ENCODE peak calls at places on chromosomes 4 and X, in five cellular contexts. One of them, this sample, is unnamed. For H3K36me3 and H3K9me3, the result is how much of the 10 kb centered on the place peaks cover.

GRCh38 chr4:80035336-80035735 is 37.7 kb downstream of the ANTXR2 start:
- DNase-seq in GM12878: no peak
- DNase-seq in astrocyte: no peak
- DNase-seq in uterus: no peak
- DNase-seq in fibroblast of lung: no peak
- DNase-seq in this sample: no peak

GRCh38 chr4:112113786-112114185 is 31.5 kb upstream of the FAM241A start:
- DNase-seq in uterus: no peak
- DNase-seq in GM12878: no peak
- DNase-seq in fibroblast of lung: no peak
- DNase-seq in astrocyte: no peak
- DNase-seq in this sample: no peak

GRCh38 chr4:25299476-25300203 is 12.9 kb upstream of the ZCCHC4 start:
- DNase-seq in fibroblast of lung: no peak
- DNase-seq in GM12878: no peak
- DNase-seq in astrocyte: no peak
- DNase-seq in uterus: no peak
- DNase-seq in this sample: no peak

GRCh38 chr4:71709961-71710360 is 73.9 kb downstream of the GC start:
- DNase-seq in astrocyte: no peak
- DNase-seq in GM12878: no peak
- DNase-seq in fibroblast of lung: no peak
- DNase-seq in uterus: no peak
- DNase-seq in this sample: no peak

GRCh38 chr4:143763587-143763986 is 63.1 kb upstream of the FREM3 start:
- DNase-seq in uterus: no peak
- DNase-seq in GM12878: no peak
- DNase-seq in fibroblast of lung: no peak
- DNase-seq in astrocyte: no peak
- DNase-seq in this sample: no peak

GRCh38 chrX:107880054-107880610 is 54.5 kb downstream of the MID2 start:
- DNase-seq in fibroblast of lung: no peak
- DNase-seq in astrocyte: no peak
- DNase-seq in uterus: no peak
- DNase-seq in GM12878: no peak
- DNase-seq in this sample: no peak

GRCh38 chr4:70158576-70158975 is 4.5 kb downstream of the PRR27 start:
- DNase-seq in GM12878: no peak
- DNase-seq in uterus: no peak
- DNase-seq in astrocyte: no peak
- DNase-seq in fibroblast of lung: no peak
- DNase-seq in this sample: no peak

GRCh38 chr4:139207873-139208403 is 30.9 kb upstream of the ELF2 start:
- DNase-seq in uterus: peak
- DNase-seq in GM12878: no peak
- DNase-seq in astrocyte: peak
- DNase-seq in fibroblast of lung: no peak
- DNase-seq in this sample: peak

GRCh38 chr4:3677671-3678070 is 88.5 kb upstream of the ADRA2C start:
- DNase-seq in astrocyte: no peak
- DNase-seq in uterus: peak
- DNase-seq in fibroblast of lung: no peak
- DNase-seq in GM12878: no peak
- DNase-seq in this sample: no peak

GRCh38 chr4:72352746-72353145 is 216.3 kb downstream of the ADAMTS3 start:
- DNase-seq in fibroblast of lung: no peak
- DNase-seq in uterus: no peak
- DNase-seq in astrocyte: no peak
- DNase-seq in GM12878: no peak
- DNase-seq in this sample: no peak

GRCh38 chrX:131854586-131854985 is 168.5 kb upstream of the STK26 start:
- DNase-seq in GM12878: no peak
- DNase-seq in fibroblast of lung: no peak
- DNase-seq in astrocyte: no peak
- DNase-seq in uterus: no peak
- DNase-seq in this sample: no peak

GRCh38 chr4:87543835-87544461 is 14.8 kb upstream of the SPARCL1 start:
- DNase-seq in astrocyte: peak
- DNase-seq in uterus: peak
- DNase-seq in GM12878: no peak
- DNase-seq in fibroblast of lung: peak
- DNase-seq in this sample: peak

GRCh38 chr4:21688596-21689265 is 259.8 kb downstream of the KCNIP4 start:
- DNase-seq in GM12878: no peak
- DNase-seq in uterus: no peak
- DNase-seq in astrocyte: no peak
- DNase-seq in fibroblast of lung: no peak
- DNase-seq in this sample: no peak

GRCh38 chr4:130812117-130812765 is 1716.3 kb downstream of the C4orf33 start:
- DNase-seq in uterus: no peak
- DNase-seq in astrocyte: no peak
- DNase-seq in fibroblast of lung: no peak
- DNase-seq in GM12878: no peak
- DNase-seq in this sample: no peak

GRCh38 chr4:114613579-114613978 is 15.0 kb downstream of the UGT8 start:
- DNase-seq in GM12878: no peak
- DNase-seq in fibroblast of lung: no peak
- DNase-seq in astrocyte: no peak
- DNase-seq in uterus: no peak
- DNase-seq in this sample: no peak

GRCh38 chrX:54509401-54509800 is 13.4 kb upstream of the FGD1 start:
- DNase-seq in GM12878: no peak
- DNase-seq in fibroblast of lung: peak
- DNase-seq in astrocyte: peak
- DNase-seq in uterus: no peak
- DNase-seq in this sample: peak

GRCh38 chrX:50893466-50893865 is 17.1 kb upstream of the BMP15 start:
- DNase-seq in astrocyte: no peak
- DNase-seq in fibroblast of lung: no peak
- DNase-seq in uterus: no peak
- DNase-seq in GM12878: no peak
- DNase-seq in this sample: no peak

GRCh38 chr4:138090145-138090917 is 151.8 kb downstream of the SLC7A11 start:
- DNase-seq in astrocyte: peak
- DNase-seq in uterus: peak
- DNase-seq in GM12878: peak
- DNase-seq in fibroblast of lung: peak
- DNase-seq in this sample: peak

GRCh38 chr4:150782311-150782710 is 200.4 kb downstream of the MAB21L2 start:
- DNase-seq in fibroblast of lung: peak
- DNase-seq in astrocyte: peak
- DNase-seq in GM12878: no peak
- DNase-seq in uterus: no peak
- DNase-seq in this sample: peak

GRCh38 chr4:189547537-189547936 is 393.1 kb upstream of the FRG1 start:
- DNase-seq in fibroblast of lung: no peak
- DNase-seq in GM12878: no peak
- DNase-seq in astrocyte: no peak
- DNase-seq in uterus: no peak
- DNase-seq in this sample: no peak

GRCh38 chr4:26048962-26049361 is 134.9 kb downstream of the SMIM20 start:
- DNase-seq in GM12878: no peak
- DNase-seq in astrocyte: peak
- DNase-seq in uterus: peak
- DNase-seq in fibroblast of lung: peak
- DNase-seq in this sample: no peak

GRCh38 chr4:38499101-38499500 is 164.9 kb upstream of the KLF3 start:
- DNase-seq in uterus: no peak
- DNase-seq in astrocyte: peak
- DNase-seq in GM12878: no peak
- DNase-seq in fibroblast of lung: peak
- DNase-seq in this sample: no peak

GRCh38 chr4:12379191-12379590 is 950.5 kb upstream of the HS3ST1 start:
- DNase-seq in astrocyte: no peak
- DNase-seq in GM12878: no peak
- DNase-seq in uterus: no peak
- DNase-seq in fibroblast of lung: no peak
- DNase-seq in this sample: no peak

GRCh38 chrX:17535229-17535628 is 160.2 kb downstream of the NHS start:
- DNase-seq in GM12878: no peak
- DNase-seq in uterus: no peak
- DNase-seq in fibroblast of lung: no peak
- DNase-seq in astrocyte: no peak
- DNase-seq in this sample: peak

GRCh38 chrX:24928114-24928513 is 87.7 kb downstream of the ARX start:
- DNase-seq in fibroblast of lung: no peak
- DNase-seq in uterus: no peak
- DNase-seq in GM12878: no peak
- DNase-seq in astrocyte: no peak
- DNase-seq in this sample: no peak

GRCh38 chr4:100649478-100649877 is 131.7 kb upstream of the EMCN start:
- DNase-seq in fibroblast of lung: peak
- DNase-seq in astrocyte: peak
- DNase-seq in GM12878: no peak
- DNase-seq in uterus: no peak
- DNase-seq in this sample: no peak

GRCh38 chr4:185566425-185566824 is 31.1 kb upstream of the PDLIM3 start:
- DNase-seq in fibroblast of lung: no peak
- DNase-seq in uterus: peak
- DNase-seq in astrocyte: no peak
- DNase-seq in GM12878: no peak
- DNase-seq in this sample: no peak

GRCh38 chr4:144343143-144343755 is 202.7 kb upstream of the GYPA start:
- DNase-seq in uterus: no peak
- DNase-seq in astrocyte: peak
- DNase-seq in fibroblast of lung: peak
- DNase-seq in GM12878: no peak
- DNase-seq in this sample: no peak

GRCh38 chr4:16227462-16227868 is 1.2 kb upstream of the TAPT1 start:
- DNase-seq in fibroblast of lung: peak
- DNase-seq in uterus: peak
- DNase-seq in GM12878: no peak
- DNase-seq in astrocyte: peak
- DNase-seq in this sample: peak

GRCh38 chrX:7108995-7109634 is 38.4 kb upstream of the STS start:
- DNase-seq in astrocyte: peak
- DNase-seq in uterus: no peak
- DNase-seq in fibroblast of lung: peak
- DNase-seq in GM12878: no peak
- DNase-seq in this sample: no peak

GRCh38 chrX:10482708-10483107 is 137.7 kb downstream of the MID1 start:
- DNase-seq in fibroblast of lung: no peak
- DNase-seq in uterus: no peak
- DNase-seq in GM12878: no peak
- DNase-seq in astrocyte: no peak
- DNase-seq in this sample: no peak

GRCh38 chrX:72269671-72270251 is 7.3 kb downstream of the RPS4X start:
- DNase-seq in astrocyte: peak
- DNase-seq in fibroblast of lung: peak
- DNase-seq in uterus: no peak
- DNase-seq in GM12878: no peak
- DNase-seq in this sample: no peak

GRCh38 chr4:77636902-77637301 is 31.3 kb downstream of the CXCL13 start:
- DNase-seq in astrocyte: peak
- DNase-seq in uterus: no peak
- DNase-seq in fibroblast of lung: peak
- DNase-seq in GM12878: no peak
- DNase-seq in this sample: no peak

GRCh38 chrX:97158270-97158669 is 274.6 kb downstream of the RPA4 start:
- DNase-seq in GM12878: no peak
- DNase-seq in astrocyte: no peak
- DNase-seq in fibroblast of lung: peak
- DNase-seq in uterus: no peak
- DNase-seq in this sample: no peak

GRCh38 chrX:97159916-97160800 is 276.4 kb downstream of the RPA4 start:
- DNase-seq in GM12878: no peak
- DNase-seq in uterus: no peak
- DNase-seq in astrocyte: no peak
- DNase-seq in fibroblast of lung: no peak
- DNase-seq in this sample: no peak

DNA sequence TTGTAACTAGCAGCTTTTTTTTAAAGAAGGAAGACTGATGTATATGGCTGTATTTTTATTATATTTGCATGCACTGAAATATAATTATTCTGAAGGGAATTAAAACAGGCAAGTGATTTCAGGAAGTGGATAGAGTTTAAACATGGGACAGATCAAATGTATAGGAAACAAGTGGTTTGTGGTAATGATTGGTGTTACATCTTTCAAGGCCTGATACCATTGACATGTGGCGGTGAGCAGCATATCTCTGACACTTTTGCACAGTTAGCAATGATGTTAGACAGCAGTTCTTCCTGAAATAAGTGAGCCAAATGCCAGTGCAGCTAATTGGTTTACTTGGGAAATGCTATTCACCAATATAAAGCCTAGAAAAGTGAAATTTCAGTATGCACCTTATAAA is 272.1 kb downstream of the RPA4 start:
- DNase-seq in GM12878: no peak
- DNase-seq in fibroblast of lung: no peak
- DNase-seq in astrocyte: no peak
- DNase-seq in uterus: no peak
- DNase-seq in this sample: no peak
- H3K36me3 ChIP-seq in GM12878: under half
- H3K36me3 ChIP-seq in fibroblast of lung: under half
- H3K36me3 ChIP-seq in astrocyte: under half
- H3K36me3 ChIP-seq in uterus: under half
- H3K36me3 ChIP-seq in this sample: under half

DNA sequence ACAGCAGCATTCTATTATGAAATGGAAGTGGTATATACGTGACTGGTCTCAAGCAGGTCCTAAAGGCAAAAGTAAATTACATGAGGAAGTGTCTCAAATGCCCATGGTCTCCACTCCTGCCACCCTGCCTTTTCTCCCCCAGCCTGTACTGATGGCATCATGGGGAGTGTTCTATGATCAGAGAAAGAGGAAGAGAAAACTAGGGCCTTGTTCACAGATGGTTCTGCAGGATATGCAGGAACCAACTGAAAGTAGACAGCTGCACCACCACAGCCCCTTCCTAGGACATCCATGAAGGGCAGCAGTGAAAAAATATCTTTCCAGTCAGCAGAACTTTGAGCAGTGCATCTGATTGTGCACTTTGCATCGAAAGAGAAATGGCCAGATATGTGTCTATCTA is 901.5 kb downstream of the ARAP2 start:
- DNase-seq in astrocyte: no peak
- DNase-seq in uterus: no peak
- DNase-seq in fibroblast of lung: no peak
- DNase-seq in GM12878: no peak
- DNase-seq in this sample: no peak
- H3K9me3 ChIP-seq in astrocyte: under half
- H3K9me3 ChIP-seq in uterus: under half
- H3K9me3 ChIP-seq in fibroblast of lung: under half
- H3K9me3 ChIP-seq in GM12878: under half
- H3K9me3 ChIP-seq in this sample: under half

GRCh38 chr4:108635070-108635655 is 14.8 kb downstream of the RPL34 start:
- DNase-seq in fibroblast of lung: no peak
- DNase-seq in uterus: no peak
- DNase-seq in astrocyte: no peak
- DNase-seq in GM12878: no peak
- DNase-seq in this sample: no peak
- H3K36me3 ChIP-seq in fibroblast of lung: under half
- H3K36me3 ChIP-seq in uterus: under half
- H3K36me3 ChIP-seq in astrocyte: under half
- H3K36me3 ChIP-seq in GM12878: under half
- H3K36me3 ChIP-seq in this sample: half or more

GRCh38 chrX:85017721-85018120 is 14.0 kb downstream of the APOOL start:
- DNase-seq in uterus: no peak
- DNase-seq in fibroblast of lung: peak
- DNase-seq in astrocyte: peak
- DNase-seq in GM12878: no peak
- DNase-seq in this sample: no peak
- H3K9me3 ChIP-seq in uterus: under half
- H3K9me3 ChIP-seq in fibroblast of lung: under half
- H3K9me3 ChIP-seq in astrocyte: under half
- H3K9me3 ChIP-seq in GM12878: under half
- H3K9me3 ChIP-seq in this sample: under half

This sample was measured in HAP-1.